ENCODE peak calls at places on chromosomes 12 and 14, in six cellular contexts. M is activated CD8-positive, alpha-beta memory T cell treated with anti-CD3 and anti-CD28 coated beads, Interleukin-2, amount 10 ng/mL, durations not matched to agents 7 days and 5 days; G is DMS53; L is HFF-Myc; H is A172; E is GM03348. P is an unnamed sample.

GRCh38 chr12:120394483-120395367 is 25.8 kb upstream of the MSI1 start:
- DNase-seq in M (no peak), G (peak), L (no peak), H (no peak), E (no peak), P (no peak)

GRCh38 chr12:109497675-109498074 is 20.2 kb downstream of the UBE3B start:
- DNase-seq in M (no peak), G (no peak), L (no peak), H (no peak), E (no peak), P (no peak)

GRCh38 chr14:64209428-64210165 is 84.6 kb downstream of the ESR2 start:
- DNase-seq in M (no peak), G (no peak), L (no peak), H (no peak), E (peak), P (no peak)

GRCh38 chr12:104799458-104799857 is 158.6 kb downstream of the SLC41A2 start:
- DNase-seq in M (no peak), G (no peak), L (no peak), H (no peak), E (no peak), P (no peak)

GRCh38 chr14:52106853-52107252 is 38.0 kb upstream of the NID2 start:
- DNase-seq in M (no peak), G (no peak), L (no peak), H (no peak), E (no peak), P (no peak)

GRCh38 chr14:71324767-71325272 is 417.6 kb downstream of the PCNX1 start:
- DNase-seq in M (peak), G (no peak), L (no peak), H (peak), E (no peak), P (no peak)

GRCh38 chr14:64060199-64060545 is 207.4 kb downstream of the SYNE2 start:
- DNase-seq in M (no peak), G (no peak), L (no peak), H (no peak), E (no peak), P (no peak)

GRCh38 chr14:76763362-76764041 is 2.2 kb downstream of the VASH1 start:
- DNase-seq in M (peak), G (no peak), L (no peak), H (no peak), E (no peak), P (no peak)

GRCh38 chr14:82366803-82367202 is 833.1 kb upstream of the SEL1L start:
- DNase-seq in M (no peak), G (peak), L (no peak), H (no peak), E (no peak), P (no peak)

GRCh38 chr14:31020834-31021575 is 4.4 kb upstream of the AP4S1 start:
- DNase-seq in M (no peak), G (no peak), L (no peak), H (no peak), E (no peak), P (no peak)

GRCh38 chr14:102086972-102087761 is at the start of gene HSP90AA1:
- DNase-seq in M (peak), G (peak), L (peak), H (peak), E (peak), P (peak)